ENCODE peak calls at places on chromosomes 13 and 19, in seven cellular contexts. N, U, E, P, H, R and J are unnamed samples.

GRCh38 chr19:30681162-30681996 is 309.2 kb downstream of the ZNF536 start:
- DNase-seq in H (no peak), N (no peak), P (no peak), U (no peak), E (no peak), R (no peak), J (no peak)

GRCh38 chr13:23766199-23766771 is 122.9 kb downstream of the MIPEP start:
- DNase-seq in R (no peak), P (no peak), H (no peak), N (no peak), U (no peak), E (no peak), J (no peak)

GRCh38 chr19:3678188-3678587 is 22.1 kb downstream of the PIP5K1C start:
- DNase-seq in N (no peak), P (no peak), U (no peak), E (no peak), R (no peak), H (no peak), J (no peak)

GRCh38 chr13:65378943-65379519 is 1851.1 kb downstream of the PCDH9 start:
- DNase-seq in N (no peak), H (no peak), U (no peak), E (no peak), P (no peak), R (no peak), J (no peak)

GRCh38 chr19:2385053-2385721 is 25.1 kb downstream of the TMPRSS9 start:
- DNase-seq in R (peak; percentile 63), P (no peak), U (peak; percentile 21), N (no peak), E (peak; percentile 38), H (peak; percentile 49), J (peak; percentile 72)

GRCh38 chr13:27770809-27771208 is 21.5 kb upstream of the GSX1 start:
- DNase-seq in N (no peak), P (no peak), R (peak; percentile 57), U (no peak), H (no peak), E (no peak), J (peak; percentile 58)

GRCh38 chr13:43937839-43938238 is 58.1 kb downstream of the LACC1 start:
- DNase-seq in R (no peak), H (no peak), U (no peak), P (no peak), E (no peak), N (no peak), J (no peak)

GRCh38 chr13:105991622-105992254 is 543.7 kb downstream of the EFNB2 start:
- DNase-seq in U (peak; percentile 23), H (no peak), N (no peak), R (no peak), E (no peak), P (no peak), J (no peak)

GRCh38 chr19:16115309-16116039 is 3.8 kb downstream of the RAB8A start:
- DNase-seq in P (no peak), U (no peak), E (no peak), H (no peak), N (no peak), R (no peak), J (no peak)

GRCh38 chr19:927044-927706 is 1.3 kb downstream of the ARID3A start:
- DNase-seq in N (no peak), H (peak; percentile 79), E (peak; percentile 61), R (no peak), U (no peak), P (no peak), J (peak; percentile 79)

GRCh38 chr19:40716031-40716654 is 543 bp downstream of the COQ8B start:
- DNase-seq in R (no peak), H (no peak), U (no peak), E (peak; percentile 81), N (no peak), P (no peak), J (peak; percentile 46)

GRCh38 chr19:33666196-33666595 is 44.4 kb downstream of the CHST8 start:
- DNase-seq in U (no peak), E (no peak), H (no peak), N (no peak), R (no peak), P (no peak), J (no peak)

GRCh38 chr13:97440598-97440997 is 6.6 kb downstream of the RAP2A start:
- DNase-seq in P (no peak), H (no peak), N (no peak), E (no peak), R (no peak), U (no peak), J (no peak)

GRCh38 chr13:35485451-35485850 is 9.0 kb upstream of the MAB21L1 start:
- DNase-seq in H (no peak), R (no peak), P (no peak), E (no peak), U (no peak), N (no peak), J (no peak)

GRCh38 chr19:55993492-55993891 is 6.9 kb downstream of the NLRP5 start:
- DNase-seq in R (no peak), N (no peak), U (no peak), H (no peak), P (no peak), E (no peak), J (no peak)